ENCODE peak calls at places on chromosomes 11 and 22, in five cellular contexts. F is tibial nerve, U is stomach, K is transverse colon, N is HepG2. L is an unnamed sample. For H3K27me3, the result is how much of the 10 kb centered on the place peaks cover.

GRCh38 chr11:44036811-44037657 is 10.7 kb upstream of the ACCSL start:
- DNase-seq in U (peak), F (peak), N (peak), K (peak), L (peak)

GRCh38 chr22:48396785-48397530 is 1430.7 kb downstream of the BRD1 start:
- DNase-seq in U (no peak), F (no peak), N (peak), K (no peak), L (no peak)

GRCh38 chr11:73875840-73876239 is 806 bp downstream of the COA4 start:
- DNase-seq in N (no peak), U (no peak), K (no peak), F (no peak), L (no peak)

GRCh38 chr11:102850973-102851745 is 7.8 kb upstream of the MMP3 start:
- DNase-seq in F (no peak), K (peak), N (no peak), U (no peak), L (no peak)

GRCh38 chr11:64592656-64593055 is 1.6 kb downstream of the SLC22A12 start:
- DNase-seq in N (no peak), K (no peak), F (no peak), U (no peak), L (peak)

GRCh38 chr11:63612181-63612580 is 2.1 kb downstream of the PLAAT3 start:
- DNase-seq in K (no peak), F (no peak), N (no peak), U (no peak), L (no peak)

GRCh38 chr11:33135216-33135615 is 26.1 kb downstream of the CSTF3 start:
- DNase-seq in K (no peak), F (no peak), N (no peak), U (no peak), L (no peak)

GRCh38 chr11:47523491-47524199 is 29.3 kb downstream of the CELF1 start:
- DNase-seq in N (peak), F (peak), K (no peak), U (no peak), L (peak)

GRCh38 chr11:126061707-126062678 is 673 bp downstream of the CDON start:
- DNase-seq in N (peak), K (peak), F (no peak), U (no peak), L (peak)

GRCh38 chr11:107991868-107992414 is 16.8 kb upstream of the CUL5 start:
- DNase-seq in U (no peak), F (no peak), K (no peak), N (no peak), L (no peak)

GRCh38 chr11:69463181-69463891 is 18.1 kb upstream of the LINC01488 start:
- DNase-seq in F (peak), K (no peak), N (peak), U (no peak), L (no peak)

GRCh38 chr11:18792827-18793226 is 1.2 kb upstream of the PTPN5 start:
- DNase-seq in U (no peak), F (no peak), K (no peak), N (no peak), L (no peak)

GRCh38 chr11:18798941-18799469 is 7.4 kb upstream of the PTPN5 start:
- DNase-seq in K (no peak), F (no peak), U (no peak), N (no peak), L (no peak)

GRCh38 chr11:18792066-18792591 is 531 bp upstream of the PTPN5 start:
- DNase-seq in K (no peak), F (no peak), U (no peak), N (no peak), L (no peak)

GRCh38 chr11:18791175-18792065 is at the start of gene PTPN5:
- DNase-seq in F (no peak), U (no peak), N (no peak), K (no peak), L (no peak)

DNA sequence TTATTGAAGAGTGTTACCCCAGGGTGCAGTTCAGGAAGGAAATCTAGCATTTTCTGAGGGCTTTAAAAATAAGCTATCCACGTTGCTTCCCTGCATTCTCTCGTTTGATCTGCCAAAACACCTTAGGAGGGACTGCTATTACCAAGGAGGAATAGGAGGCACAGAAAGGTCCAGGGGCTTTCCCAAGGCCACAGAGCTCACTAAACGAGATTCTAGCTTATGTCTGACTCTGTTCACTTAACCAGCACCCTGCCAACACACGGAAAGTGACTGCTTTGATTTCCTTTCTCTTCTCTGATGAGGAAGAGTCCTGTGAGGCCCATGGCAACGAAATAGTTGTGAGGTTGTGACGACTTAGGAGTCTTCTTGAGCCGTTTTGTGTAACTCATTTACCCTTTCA is 3.4 kb upstream of the PTPN5 start:
- DNase-seq in F (no peak), K (no peak), N (no peak), U (no peak), L (no peak)
- H3K27me3 ChIP-seq in F (under half), K (half or more), N (under half), U (half or more), L (under half)

GRCh38 chr11:90465553-90465952 is 242.7 kb upstream of the CHORDC1 start:
- DNase-seq in K (no peak), U (no peak), F (no peak), N (no peak), L (no peak)

DNA sequence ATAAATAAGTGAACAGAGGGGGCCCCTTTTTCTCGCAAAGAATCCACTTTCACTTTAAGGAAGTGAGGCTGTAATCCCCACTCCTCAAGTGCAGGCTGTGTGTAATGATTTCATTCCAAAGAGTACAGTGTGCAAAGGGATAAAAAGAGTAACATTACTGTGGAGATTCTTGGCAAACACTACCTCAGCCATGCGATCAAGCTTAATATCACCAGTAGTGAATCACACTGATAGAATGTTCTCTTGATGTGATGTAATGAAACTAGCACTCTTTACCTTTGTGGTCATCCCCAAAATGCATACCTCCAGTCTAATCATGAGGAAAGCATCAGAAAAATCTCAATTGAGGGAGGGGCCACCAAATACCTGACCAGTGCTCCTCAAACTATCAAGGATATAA is 246.1 kb upstream of the CHORDC1 start:
- DNase-seq in N (no peak), U (no peak), F (no peak), K (no peak), L (no peak)
- TF ChIP-seq EP300 in N (no peak), U (no peak), F (no peak), K (no peak), L (no peak)

DNA sequence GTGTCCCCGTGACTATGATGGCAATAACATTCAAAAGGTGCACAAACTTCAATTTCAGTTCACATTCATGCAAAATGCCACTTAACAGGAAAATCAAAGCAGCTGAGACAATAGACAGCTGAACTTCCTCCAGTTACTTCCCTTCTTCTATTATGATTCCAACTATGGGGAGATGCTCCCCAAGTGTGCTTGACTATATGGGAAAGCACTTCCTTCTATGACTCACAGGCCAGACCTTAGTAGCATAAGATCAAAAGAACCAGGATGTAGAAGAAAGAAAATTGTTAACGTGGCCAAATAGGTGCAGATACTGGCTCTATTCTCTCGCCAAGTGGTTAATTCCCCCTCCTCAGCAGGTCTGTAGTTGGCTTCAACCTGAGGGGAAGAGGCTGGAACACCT is 7.8 kb upstream of the FAT3 start:
- DNase-seq in F (no peak), U (no peak), N (no peak), K (no peak), L (no peak)
- H3K27me3 ChIP-seq in F (under half), U (under half), N (under half), K (under half), L (under half)

GRCh38 chr22:36156515-36157419 is 3.8 kb downstream of the APOL3 start:
- DNase-seq in F (peak), K (peak), N (peak), U (peak), L (peak)
- TF ChIP-seq EP300 in F (peak), K (peak), N (no peak), U (peak), L (peak)

GRCh38 chr22:22230438-22230837 is 14.1 kb upstream of the VPREB1 start:
- DNase-seq in F (no peak), N (no peak), U (no peak), K (no peak), L (no peak)

GRCh38 chr22:22226448-22227187 is 18.0 kb upstream of the VPREB1 start:
- DNase-seq in U (no peak), F (no peak), N (no peak), K (no peak), L (no peak)

GRCh38 chr22:22229683-22230420 is 14.7 kb upstream of the VPREB1 start:
- DNase-seq in N (no peak), F (no peak), K (no peak), U (no peak), L (no peak)

GRCh38 chr22:22228421-22228820 is 16.2 kb upstream of the VPREB1 start:
- DNase-seq in U (no peak), F (no peak), K (no peak), N (no peak), L (no peak)

DNA sequence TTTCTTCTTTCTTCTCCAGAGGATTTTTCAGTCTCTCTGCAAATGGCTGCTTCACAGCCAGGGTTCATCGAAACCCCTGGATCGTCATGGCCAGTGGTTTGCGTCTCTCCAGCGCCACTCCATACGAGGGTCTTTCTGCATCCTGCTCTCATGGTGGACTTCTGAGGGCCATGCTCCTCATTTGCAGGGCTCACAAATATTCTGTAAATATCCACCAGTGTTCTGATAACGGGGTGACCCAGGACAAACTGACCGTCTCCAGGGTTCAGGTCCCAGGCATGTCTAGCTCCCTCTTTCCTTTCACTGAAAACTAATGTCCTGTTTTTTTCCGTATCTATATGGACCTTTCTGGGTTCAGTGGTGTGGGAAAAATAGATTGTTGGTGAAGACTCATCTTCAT is 15.7 kb upstream of the VPREB1 start:
- DNase-seq in K (no peak), F (no peak), N (no peak), U (no peak), L (no peak)
- H3K27me3 ChIP-seq in K (under half), F (under half), N (under half), U (under half), L (under half)